ENCODE peak calls at places on chromosomes 3 and 15, in four cellular contexts. C, S, R and B are unnamed samples.

GRCh38 chr3:140250945-140251344 is 316.0 kb downstream of the CLSTN2 start:
- DNase-seq in C (no peak), S (no peak), R (no peak), B (no peak)

GRCh38 chr3:62542185-62542584 is 168.8 kb upstream of the FEZF2 start:
- DNase-seq in C (no peak), S (no peak), R (no peak), B (no peak)

GRCh38 chr3:126926684-126927404 is 56.1 kb upstream of the PLXNA1 start:
- DNase-seq in C (peak), S (peak), R (peak), B (peak)

GRCh38 chr3:143283432-143284128 is 164.0 kb downstream of the CHST2 start:
- DNase-seq in C (no peak), S (peak), R (no peak), B (no peak)

GRCh38 chr3:127073931-127074820 is 91.3 kb downstream of the PLXNA1 start:
- DNase-seq in C (no peak), S (no peak), R (no peak), B (no peak)

GRCh38 chr3:123803521-123803920 is 80.6 kb downstream of the MYLK start:
- DNase-seq in C (no peak), S (no peak), R (no peak), B (no peak)

GRCh38 chr15:48868549-48868948 is 9.4 kb upstream of the EID1 start:
- DNase-seq in C (no peak), S (peak), R (no peak), B (peak)

GRCh38 chr3:147655236-147655635 is 246.1 kb downstream of the ZIC1 start:
- DNase-seq in C (no peak), S (peak), R (peak), B (peak)

GRCh38 chr3:49721861-49722781 is 1.6 kb downstream of the GMPPB start:
- DNase-seq in C (no peak), S (no peak), R (no peak), B (no peak)

GRCh38 chr15:87959080-87959479 is 297.5 kb downstream of the NTRK3 start:
- DNase-seq in C (no peak), S (peak), R (no peak), B (no peak)

GRCh38 chr3:9861626-9862130 is 17.9 kb upstream of the RPUSD3 start:
- DNase-seq in C (no peak), S (no peak), R (no peak), B (no peak)

GRCh38 chr15:31606261-31606669 is 279.6 kb downstream of the KLF13 start:
- DNase-seq in C (peak), S (no peak), R (peak), B (peak)

GRCh38 chr3:94158461-94158860 is 95.6 kb downstream of the NSUN3 start:
- DNase-seq in C (no peak), S (no peak), R (no peak), B (no peak)

GRCh38 chr3:179526989-179527391 is 35.7 kb upstream of the ACTL6A start:
- DNase-seq in C (peak), S (peak), R (peak), B (no peak)

GRCh38 chr15:88900309-88900981 is 5.1 kb upstream of the HAPLN3 start:
- DNase-seq in C (no peak), S (no peak), R (no peak), B (no peak)

GRCh38 chr15:34621675-34622074 is 38.2 kb upstream of the GOLGA8B start:
- DNase-seq in C (no peak), S (peak), R (no peak), B (no peak)

GRCh38 chr3:44712455-44713075 is at the start of gene ZNF502:
- DNase-seq in C (peak), S (peak), R (peak), B (peak)

GRCh38 chr3:185409957-185410356 is 47.0 kb downstream of the MAP3K13 start:
- DNase-seq in C (no peak), S (peak), R (no peak), B (no peak)

GRCh38 chr3:192929755-192930491 is 12.3 kb upstream of the MB21D2 start:
- DNase-seq in C (no peak), S (no peak), R (no peak), B (no peak)

GRCh38 chr3:136518102-136518501 is 234.1 kb downstream of the STAG1 start:
- DNase-seq in C (no peak), S (no peak), R (no peak), B (no peak)

GRCh38 chr3:125231895-125232294 is 19.3 kb upstream of the SLC12A8 start:
- DNase-seq in C (peak), S (no peak), R (no peak), B (no peak)

GRCh38 chr3:146218880-146219866 is 31.7 kb downstream of the PLSCR4 start:
- DNase-seq in C (peak), S (peak), R (peak), B (no peak)

GRCh38 chr3:18562364-18563154 is 137.4 kb upstream of the SATB1 start:
- DNase-seq in C (no peak), S (no peak), R (no peak), B (no peak)

GRCh38 chr3:24588568-24588967 is 93.9 kb upstream of the THRB start:
- DNase-seq in C (no peak), S (no peak), R (no peak), B (no peak)

GRCh38 chr3:37627951-37628620 is 233.6 kb upstream of the CTDSPL start:
- DNase-seq in C (no peak), S (no peak), R (no peak), B (no peak)

GRCh38 chr15:92071030-92071644 is 217.6 kb downstream of the SLCO3A1 start:
- DNase-seq in C (no peak), S (no peak), R (no peak), B (no peak)

GRCh38 chr3:161557751-161558150 is 61.1 kb downstream of the OTOL1 start:
- DNase-seq in C (no peak), S (no peak), R (no peak), B (no peak)

GRCh38 chr3:32106929-32107362 is 526 bp downstream of the GPD1L start:
- DNase-seq in C (no peak), S (no peak), R (no peak), B (no peak)

GRCh38 chr3:182133752-182134151 is 422.0 kb downstream of the SOX2 start:
- DNase-seq in C (no peak), S (peak), R (no peak), B (no peak)

GRCh38 chr15:57388199-57388863 is 12.0 kb downstream of the CGNL1 start:
- DNase-seq in C (no peak), S (no peak), R (no peak), B (no peak)

GRCh38 chr3:53666026-53666425 is 171.6 kb downstream of the CACNA1D start:
- DNase-seq in C (no peak), S (no peak), R (no peak), B (no peak)

GRCh38 chr3:148500791-148501360 is 196.8 kb upstream of the AGTR1 start:
- DNase-seq in C (no peak), S (no peak), R (no peak), B (no peak)

GRCh38 chr3:11556851-11557644 is 86.7 kb downstream of the VGLL4 start:
- DNase-seq in C (peak), S (peak), R (peak), B (peak)

GRCh38 chr3:62020706-62021105 is 352.6 kb downstream of the FEZF2 start:
- DNase-seq in C (no peak), S (no peak), R (no peak), B (no peak)